ENCODE peak calls at places on chromosomes 7 and 10, in four cellular contexts. One of them, this sample, is unnamed.

GRCh38 chr7:29885626-29886025 is 79.3 kb downstream of the WIPF3 start:
- DNase-seq in K562: no peak
- DNase-seq in IMR-90: no peak
- DNase-seq in A549: no peak
- DNase-seq in this sample: no peak

GRCh38 chr10:97685395-97685958 is 1.6 kb downstream of the AVPI1 start:
- DNase-seq in K562: peak
- DNase-seq in IMR-90: peak
- DNase-seq in A549: peak
- DNase-seq in this sample: peak

GRCh38 chr10:71316081-71316785 is 2.8 kb upstream of the SLC29A3 start:
- DNase-seq in K562: no peak
- DNase-seq in IMR-90: peak
- DNase-seq in A549: no peak
- DNase-seq in this sample: no peak

GRCh38 chr10:100896876-100897461 is 15.8 kb upstream of the SLF2 start:
- DNase-seq in A549: no peak
- DNase-seq in K562: no peak
- DNase-seq in IMR-90: peak
- DNase-seq in this sample: peak

GRCh38 chr10:61486251-61486650 is 33.1 kb upstream of the TMEM26 start:
- DNase-seq in IMR-90: peak
- DNase-seq in A549: no peak
- DNase-seq in K562: no peak
- DNase-seq in this sample: no peak

GRCh38 chr10:48224979-48225560 is 49.4 kb downstream of the FRMPD2 start:
- DNase-seq in IMR-90: no peak
- DNase-seq in A549: no peak
- DNase-seq in K562: no peak
- DNase-seq in this sample: no peak

GRCh38 chr7:144842377-144842851 is 6.6 kb upstream of the TPK1 start:
- DNase-seq in K562: peak
- DNase-seq in IMR-90: no peak
- DNase-seq in A549: no peak
- DNase-seq in this sample: no peak

GRCh38 chr10:116664631-116665030 is 43.9 kb downstream of the PNLIPRP2 start:
- DNase-seq in A549: no peak
- DNase-seq in K562: no peak
- DNase-seq in IMR-90: no peak
- DNase-seq in this sample: no peak

GRCh38 chr7:151363182-151363581 is 21.6 kb downstream of the NUB1 start:
- DNase-seq in IMR-90: no peak
- DNase-seq in K562: no peak
- DNase-seq in A549: no peak
- DNase-seq in this sample: no peak

GRCh38 chr10:87675396-87676376 is 16.0 kb downstream of the PAPSS2 start:
- DNase-seq in K562: no peak
- DNase-seq in A549: no peak
- DNase-seq in IMR-90: peak
- DNase-seq in this sample: no peak

GRCh38 chr7:155846156-155846555 is 33.9 kb upstream of the SHH start:
- DNase-seq in K562: no peak
- DNase-seq in IMR-90: no peak
- DNase-seq in A549: no peak
- DNase-seq in this sample: no peak

GRCh38 chr7:83629117-83629880 is 19.6 kb downstream of the SEMA3E start:
- DNase-seq in IMR-90: no peak
- DNase-seq in A549: no peak
- DNase-seq in K562: no peak
- DNase-seq in this sample: no peak

GRCh38 chr7:129707910-129708490 is 96.5 kb downstream of the NRF1 start:
- DNase-seq in A549: no peak
- DNase-seq in K562: no peak
- DNase-seq in IMR-90: no peak
- DNase-seq in this sample: no peak

GRCh38 chr7:131720703-131721102 is 164.3 kb upstream of the PODXL start:
- DNase-seq in K562: no peak
- DNase-seq in A549: no peak
- DNase-seq in IMR-90: no peak
- DNase-seq in this sample: no peak

DNA sequence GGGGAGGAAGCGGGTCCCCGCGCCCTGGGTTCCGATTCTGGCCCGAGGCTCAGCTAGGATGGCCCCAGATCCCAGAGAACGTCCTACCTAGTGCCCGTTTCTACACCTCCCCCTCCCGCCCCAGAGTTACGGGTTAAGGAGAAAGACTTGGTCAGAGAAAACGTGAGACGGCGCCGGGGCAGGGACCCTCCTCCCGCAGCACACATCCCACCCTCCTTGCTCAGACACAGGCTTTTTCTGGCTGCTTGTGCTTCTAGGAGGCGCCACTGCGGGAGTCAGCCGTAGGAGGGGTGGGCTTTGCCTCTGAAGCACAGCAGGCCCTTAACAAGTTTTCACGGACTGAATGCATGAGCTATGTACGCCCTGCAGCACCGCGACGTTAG is 104.9 kb upstream of the LEP start:
- DNase-seq in A549: peak
- DNase-seq in K562: no peak
- DNase-seq in IMR-90: no peak
- DNase-seq in this sample: no peak
- TF ChIP-seq MAZ in A549: no peak
- TF ChIP-seq MAZ in K562: no peak
- TF ChIP-seq MAZ in IMR-90: no peak
- TF ChIP-seq MAZ in this sample: no peak

GRCh38 chr10:78277734-78278404 is 244.2 kb downstream of the RPS24 start:
- DNase-seq in K562: no peak
- DNase-seq in A549: no peak
- DNase-seq in IMR-90: peak
- DNase-seq in this sample: no peak
- H3K4me2 ChIP-seq in K562: no peak
- H3K4me2 ChIP-seq in A549: no peak
- H3K4me2 ChIP-seq in IMR-90: no peak
- H3K4me2 ChIP-seq in this sample: no peak

DNA sequence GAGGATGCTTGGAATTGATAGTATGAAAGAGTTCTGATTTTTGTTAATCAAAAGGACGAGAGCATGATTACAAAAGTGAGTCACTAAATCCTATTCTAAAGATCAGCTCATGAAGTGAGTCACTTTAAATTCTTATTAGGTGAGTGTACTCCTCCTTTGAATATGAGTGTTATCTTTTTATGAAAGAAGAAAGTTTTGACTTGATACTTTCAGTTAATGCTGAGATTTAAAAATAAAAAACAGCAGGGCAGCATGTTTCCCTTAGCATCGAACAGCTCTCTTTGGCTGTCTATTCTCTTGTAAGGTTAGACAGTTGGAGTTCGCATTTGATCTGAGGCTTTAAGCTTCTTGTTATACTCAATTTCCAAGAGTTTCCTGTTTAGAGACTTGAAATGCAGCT is 222.0 kb downstream of the TWIST1 start:
- DNase-seq in A549: peak
- DNase-seq in IMR-90: peak
- DNase-seq in K562: no peak
- DNase-seq in this sample: no peak
- TF ChIP-seq MAZ in A549: no peak
- TF ChIP-seq MAZ in IMR-90: no peak
- TF ChIP-seq MAZ in K562: no peak
- TF ChIP-seq MAZ in this sample: no peak

GRCh38 chr7:6385909-6386560 is 61.7 kb downstream of the DAGLB start:
- DNase-seq in K562: no peak
- DNase-seq in A549: no peak
- DNase-seq in IMR-90: no peak
- DNase-seq in this sample: no peak

GRCh38 chr7:6386779-6387178 is 61.0 kb downstream of the DAGLB start:
- DNase-seq in A549: no peak
- DNase-seq in IMR-90: no peak
- DNase-seq in K562: no peak
- DNase-seq in this sample: no peak

GRCh38 chr7:6382797-6383196 is 65.0 kb downstream of the DAGLB start:
- DNase-seq in K562: no peak
- DNase-seq in A549: no peak
- DNase-seq in IMR-90: no peak
- DNase-seq in this sample: no peak

GRCh38 chr7:6384327-6384726 is 63.4 kb downstream of the DAGLB start:
- DNase-seq in IMR-90: no peak
- DNase-seq in K562: no peak
- DNase-seq in A549: no peak
- DNase-seq in this sample: no peak

GRCh38 chr7:6385110-6385792 is 62.5 kb downstream of the DAGLB start:
- DNase-seq in A549: peak
- DNase-seq in IMR-90: peak
- DNase-seq in K562: no peak
- DNase-seq in this sample: peak
- H3K4me2 ChIP-seq in A549: peak
- H3K4me2 ChIP-seq in IMR-90: peak
- H3K4me2 ChIP-seq in K562: no peak
- H3K4me2 ChIP-seq in this sample: peak

GRCh38 chr7:36487756-36488336 is 98.2 kb downstream of the ANLN start:
- DNase-seq in A549: peak
- DNase-seq in K562: peak
- DNase-seq in IMR-90: peak
- DNase-seq in this sample: peak
- TF ChIP-seq MAZ in A549: no peak
- TF ChIP-seq MAZ in K562: no peak
- TF ChIP-seq MAZ in IMR-90: no peak
- TF ChIP-seq MAZ in this sample: no peak

GRCh38 chr7:39969431-39969830 is 19.4 kb downstream of the CDK13 start:
- DNase-seq in A549: no peak
- DNase-seq in K562: no peak
- DNase-seq in IMR-90: peak
- DNase-seq in this sample: no peak
- H3K4me2 ChIP-seq in A549: no peak
- H3K4me2 ChIP-seq in K562: no peak
- H3K4me2 ChIP-seq in IMR-90: peak
- H3K4me2 ChIP-seq in this sample: no peak

DNA sequence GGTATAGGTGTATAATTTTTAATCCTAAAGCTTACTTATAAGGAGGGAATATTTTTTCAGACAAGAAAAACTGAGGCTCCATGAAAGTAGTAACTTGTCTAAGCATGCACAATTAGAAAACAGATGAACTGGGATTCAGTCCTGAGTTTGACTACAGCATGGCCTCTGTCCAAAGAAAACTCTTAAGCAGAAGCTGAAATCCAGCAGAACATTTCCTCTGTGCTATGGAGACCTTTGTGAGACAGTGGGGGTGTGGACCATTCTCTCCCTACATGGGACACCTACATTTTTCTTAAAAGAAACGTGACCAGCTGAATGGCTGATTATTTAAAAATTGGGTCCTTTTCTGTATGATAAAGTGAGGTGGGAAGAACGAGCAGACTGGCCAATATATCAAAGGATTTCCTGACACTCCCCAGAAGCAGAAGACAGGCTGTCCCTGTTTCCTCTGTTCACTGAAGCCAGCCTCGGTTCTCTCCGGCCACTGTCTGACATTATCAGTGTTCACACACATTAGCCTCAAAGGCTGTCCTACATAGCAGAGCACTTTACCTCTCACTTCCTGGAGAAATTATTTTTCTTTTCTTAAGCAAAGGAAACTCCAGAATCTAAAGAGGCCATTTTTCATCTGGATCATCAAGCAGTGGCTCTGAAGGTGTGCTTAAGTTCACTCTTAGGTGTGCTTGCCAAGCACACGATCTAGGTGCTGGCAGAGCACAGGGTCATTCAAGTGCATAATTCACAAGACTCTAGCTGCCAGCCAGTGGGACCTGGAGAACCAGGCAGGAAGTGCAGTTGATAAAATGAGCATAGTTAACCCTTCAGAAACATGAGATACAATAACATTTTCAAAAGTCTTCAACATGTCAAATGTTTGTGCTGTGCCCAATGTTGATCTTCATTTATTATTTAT is 40.4 kb upstream of the KIAA1217 start:
- DNase-seq in A549: no peak
- DNase-seq in K562: no peak
- DNase-seq in IMR-90: no peak
- DNase-seq in this sample: no peak
- TF ChIP-seq MAZ in A549: no peak
- TF ChIP-seq MAZ in K562: no peak
- TF ChIP-seq MAZ in IMR-90: no peak
- TF ChIP-seq MAZ in this sample: no peak

GRCh38 chr7:38178695-38179344 is 775 bp downstream of the STARD3NL start:
- DNase-seq in K562: no peak
- DNase-seq in A549: no peak
- DNase-seq in IMR-90: peak
- DNase-seq in this sample: no peak
- H3K4me2 ChIP-seq in K562: peak
- H3K4me2 ChIP-seq in A549: peak
- H3K4me2 ChIP-seq in IMR-90: peak
- H3K4me2 ChIP-seq in this sample: peak

This sample was measured in HepG2.